ENCODE peak calls at places on chromosomes 7 and 10, in six cellular contexts. C is choroid plexus epithelial cell; J is HCT116; Z is right lobe of liver; A is CD8-positive, alpha-beta T cell; V is BJ. R is an unnamed sample.
A peak's percentile ranks its signal among the peaks of the same experiment; 100 is the strongest.

GRCh38 chr7:3641556-3641955 is 340.5 kb downstream of the SDK1 start:
- DNase-seq in V (no peak), A (no peak), Z (no peak), J (no peak), C (no peak), R (no peak)

GRCh38 chr10:101032637-101033201 is 1.7 kb downstream of the SFXN3 start:
- DNase-seq in V (peak; percentile 71), A (peak; percentile 36), C (peak; percentile 88), J (peak; percentile 60), Z (no peak), R (no peak)

GRCh38 chr7:26659121-26659520 is 205.3 kb downstream of the SKAP2 start:
- DNase-seq in C (no peak), A (no peak), V (no peak), J (no peak), Z (no peak), R (no peak)

GRCh38 chr7:27933691-27934565 is 194.0 kb downstream of the TAX1BP1 start:
- DNase-seq in C (peak; percentile 85), V (peak; percentile 60), Z (no peak), A (no peak), J (no peak), R (peak; percentile 48)

GRCh38 chr7:14902589-14902963 is at the start of gene DGKB:
- DNase-seq in Z (peak; percentile 22), V (no peak), J (no peak), C (peak; percentile 35), A (no peak), R (no peak)

GRCh38 chr10:123622381-123622780 is 43.8 kb upstream of the GPR26 start:
- DNase-seq in V (peak; percentile 91), A (no peak), J (no peak), C (no peak), Z (no peak), R (peak; percentile 76)

GRCh38 chr7:91034459-91035368 is 229.5 kb upstream of the FZD1 start:
- DNase-seq in A (no peak), Z (no peak), C (peak; percentile 78), J (peak; percentile 28), V (no peak), R (peak; percentile 24)

GRCh38 chr7:20786779-20787651 is at the start of gene SP8:
- DNase-seq in J (no peak), Z (no peak), C (no peak), A (no peak), V (no peak), R (no peak)

GRCh38 chr7:47518827-47519226 is 63.1 kb downstream of the TNS3 start:
- DNase-seq in A (no peak), Z (no peak), V (no peak), C (no peak), J (no peak), R (no peak)

GRCh38 chr10:128922619-128923018 is 544.4 kb upstream of the MGMT start:
- DNase-seq in V (no peak), Z (no peak), J (no peak), C (no peak), A (no peak), R (no peak)

GRCh38 chr7:28530175-28531142 is 118.1 kb downstream of the CREB5 start:
- DNase-seq in Z (no peak), V (peak; percentile 2), J (no peak), A (no peak), C (peak; percentile 21), R (no peak)

GRCh38 chr7:11191574-11192220 is 218.0 kb downstream of the PHF14 start:
- DNase-seq in A (no peak), C (no peak), Z (no peak), V (no peak), J (no peak), R (no peak)

GRCh38 chr7:10934292-10934691 is 39.4 kb upstream of the PHF14 start:
- DNase-seq in J (no peak), A (no peak), V (peak; percentile 25), Z (no peak), C (peak; percentile 79), R (peak; percentile 7)

GRCh38 chr10:27464993-27465392 is 39.1 kb upstream of the RAB18 start:
- DNase-seq in A (no peak), J (no peak), C (no peak), Z (no peak), V (no peak), R (no peak)

GRCh38 chr10:63657812-63658211 is 136.6 kb downstream of the REEP3 start:
- DNase-seq in Z (no peak), V (no peak), C (no peak), J (no peak), A (no peak), R (no peak)

DNA sequence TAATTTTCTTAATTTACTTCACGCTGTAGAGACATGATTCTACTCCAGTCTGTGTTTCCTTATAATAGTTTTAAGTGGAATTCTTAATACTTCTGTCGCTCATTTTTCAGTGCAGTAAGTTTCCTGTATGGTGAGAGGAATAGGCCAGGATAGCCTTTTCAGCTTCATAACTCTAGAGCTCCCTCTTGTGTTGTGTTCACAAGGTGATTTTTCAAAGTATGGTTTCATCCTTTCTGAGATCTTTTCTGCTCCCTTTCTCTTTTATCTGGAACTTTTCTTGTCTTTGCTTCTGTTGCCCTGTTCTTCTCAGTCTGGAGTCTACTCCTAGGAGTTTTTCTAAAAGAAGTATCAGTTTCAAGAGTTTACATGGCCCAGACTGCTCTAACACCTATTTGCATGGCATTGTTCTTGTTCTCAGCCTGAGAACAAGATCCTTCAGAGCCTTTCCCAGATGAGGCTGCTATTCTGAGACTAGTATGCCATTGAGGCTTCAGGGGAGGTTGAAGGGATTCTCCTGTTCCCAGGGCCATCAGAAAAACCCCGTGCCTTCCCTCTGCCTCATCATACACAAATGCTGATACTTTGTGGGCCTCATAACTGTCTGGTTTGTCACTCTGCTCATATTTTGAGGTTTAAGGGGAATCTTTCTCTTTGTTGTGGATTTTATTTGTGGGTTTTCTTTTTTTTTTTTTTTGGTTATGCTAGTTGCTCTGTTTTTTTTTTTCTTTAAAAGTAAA is 21.8 kb downstream of the NET1 start:
- DNase-seq in V (no peak), J (peak; percentile 37), Z (no peak), C (peak; percentile 87), A (no peak), R (no peak)
- TF ChIP-seq CTCF in V (peak; percentile 73), J (peak; percentile 69), Z (peak; percentile 71), C (peak; percentile 67), A (peak; percentile 69), R (peak; percentile 66)

GRCh38 chr10:4260483-4260882 is 475.5 kb upstream of the KLF6 start:
- DNase-seq in Z (no peak), J (no peak), V (no peak), C (peak; percentile 78), A (no peak), R (no peak)
- H3K4me3 ChIP-seq in Z (no peak overlapping the region), J (no peak overlapping the region), V (no peak overlapping the region), C (no peak overlapping the region), A (no peak overlapping the region), R (no peak overlapping the region)

DNA sequence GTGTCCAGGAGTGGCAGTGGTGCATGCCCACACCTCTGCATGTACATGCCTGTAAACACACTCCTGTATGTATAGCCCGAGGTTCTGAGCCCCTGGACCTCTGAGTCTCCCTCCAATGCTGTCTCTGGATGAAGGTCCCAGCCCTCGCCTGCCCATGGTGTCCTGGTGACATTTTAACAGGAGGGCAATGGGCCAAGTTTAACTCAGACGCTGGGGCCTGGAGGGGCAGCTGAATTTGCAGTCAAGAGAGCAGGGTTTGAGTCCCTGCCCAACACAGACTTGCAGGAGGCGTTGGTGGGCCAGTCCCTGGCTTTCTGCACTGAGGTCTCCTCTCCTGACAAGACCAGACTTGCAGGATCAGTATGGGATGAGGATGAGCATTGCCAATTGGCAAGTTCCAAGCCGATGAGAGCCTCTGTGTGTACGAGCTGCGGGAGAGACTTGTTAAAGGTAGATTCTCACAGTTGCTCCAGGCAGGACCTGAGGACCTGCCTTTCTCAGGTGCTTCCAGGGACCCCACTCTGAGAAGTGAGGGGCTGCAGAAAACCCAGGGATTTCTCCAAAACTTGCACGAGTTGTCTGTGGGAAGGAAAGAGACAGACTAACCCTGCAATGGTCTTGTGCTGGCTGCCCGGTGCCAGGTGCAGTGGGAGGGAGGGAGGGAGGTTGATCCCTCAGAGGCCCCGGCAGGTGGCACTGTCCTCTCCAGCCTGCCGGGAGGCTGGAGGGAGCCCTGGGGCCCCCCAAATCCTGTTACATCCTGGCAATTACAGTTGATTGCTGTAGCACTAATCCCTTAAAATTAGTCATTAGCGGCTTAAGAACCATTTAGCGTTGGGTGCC is 142.0 kb downstream of the ELFN1 start:
- DNase-seq in Z (peak; percentile 66), A (no peak), V (no peak), C (no peak), J (no peak), R (no peak)
- TF ChIP-seq CTCF in Z (peak; percentile 55), A (no peak), V (peak; percentile 25), C (peak; percentile 31), J (no peak), R (peak; percentile 1)

DNA sequence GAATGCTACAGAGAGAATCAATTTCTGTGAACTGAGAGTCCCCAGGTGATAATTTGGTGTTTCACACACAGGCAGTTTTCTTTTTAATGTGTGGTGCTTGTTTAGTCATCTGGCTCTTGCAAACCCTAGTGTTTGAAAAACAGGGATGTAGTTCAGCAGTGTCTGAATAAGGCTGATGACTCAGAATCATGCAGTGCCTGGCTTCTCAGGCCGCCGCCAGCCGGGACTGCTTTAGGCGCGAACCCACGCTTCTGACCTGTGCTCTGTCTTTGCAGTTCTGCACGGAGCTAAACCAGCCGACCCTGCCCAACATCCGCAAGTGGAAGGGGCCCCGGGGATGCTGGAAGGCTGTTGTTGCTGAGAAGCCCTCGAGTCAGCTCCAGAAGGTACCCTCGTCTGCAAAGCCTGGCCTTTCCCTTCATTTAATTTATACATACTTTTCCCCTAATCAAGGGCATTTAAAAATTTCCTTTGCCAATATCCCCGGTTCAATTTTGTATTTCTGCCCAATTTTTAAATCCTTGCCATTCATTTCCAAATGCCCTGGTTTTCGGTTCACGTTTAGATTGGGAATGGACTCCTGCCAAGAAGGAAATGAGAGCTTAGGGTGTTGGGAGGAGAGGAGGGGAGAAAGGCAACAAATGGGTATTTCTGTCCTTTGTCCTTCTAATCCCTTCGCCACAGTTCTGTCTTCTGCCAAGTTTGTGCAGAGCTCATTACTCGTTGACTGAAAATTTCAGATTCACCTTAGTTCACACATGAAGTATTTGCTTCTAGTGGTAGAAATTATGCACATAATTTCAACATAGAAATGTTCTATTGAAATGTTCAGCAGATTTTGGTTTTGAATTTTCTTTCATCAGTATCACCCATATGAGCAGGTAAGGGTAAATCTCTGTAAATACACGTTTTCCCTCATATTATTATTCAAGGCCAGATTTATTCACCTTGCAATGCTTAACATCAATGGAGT is 108.5 kb upstream of the ANLN start:
- DNase-seq in J (peak; percentile 34), C (peak; percentile 94), V (no peak), A (no peak), Z (no peak), R (peak; percentile 54)
- H3K4me3 ChIP-seq in J (peak overlapping the region; percentile 35), C (peak overlapping the region; percentile 36), V (no peak overlapping the region), A (no peak overlapping the region), Z (no peak overlapping the region), R (peak overlapping the region; percentile 21)

GRCh38 chr10:95688648-95689047 is 5.1 kb downstream of the TCTN3 start:
- DNase-seq in Z (no peak), V (no peak), C (no peak), A (no peak), J (no peak), R (no peak)
- TF ChIP-seq CTCF in Z (no peak), V (no peak), C (no peak), A (no peak), J (peak; percentile 11), R (no peak)

R was measured in AG09309.